ENCODE peak calls at places on chromosome 7, in four cellular contexts. B, U, E and A are unnamed samples.

GRCh38 chr7:815284-816216 is 16.7 kb upstream of the SUN1 start:
- DNase-seq in U (peak; percentile 93), B (no peak), E (peak; percentile 72), A (peak; percentile 88)

GRCh38 chr7:97733276-97734206 is 1.7 kb downstream of the TAC1 start:
- DNase-seq in E (peak; percentile 31), U (peak; percentile 76), B (no peak), A (peak; percentile 61)

GRCh38 chr7:157684157-157684595 is 347.4 kb downstream of the DNAJB6 start:
- DNase-seq in B (no peak), U (peak; percentile 93), E (no peak), A (peak; percentile 51)

GRCh38 chr7:131383417-131383816 is 55.7 kb downstream of the MKLN1 start:
- DNase-seq in B (no peak), U (no peak), E (peak; percentile 22), A (no peak)

GRCh38 chr7:105139381-105139780 is 125.4 kb downstream of the KMT2E start:
- DNase-seq in U (no peak), E (no peak), B (no peak), A (no peak)

GRCh38 chr7:5354460-5355279 is 69.0 kb downstream of the TNRC18 start:
- DNase-seq in U (no peak), B (no peak), E (peak; percentile 66), A (no peak)

GRCh38 chr7:94127026-94127425 is 122.9 kb upstream of the BET1 start:
- DNase-seq in B (no peak), U (no peak), E (no peak), A (no peak)

GRCh38 chr7:134552105-134552504 is 3.2 kb downstream of the AKR1B15 start:
- DNase-seq in E (peak; percentile 83), B (no peak), U (peak; percentile 49), A (no peak)

GRCh38 chr7:37354661-37355131 is 94.0 kb downstream of the ELMO1 start:
- DNase-seq in B (no peak), E (no peak), U (no peak), A (no peak)

GRCh38 chr7:139426258-139427028 is 57.0 kb downstream of the KLRG2 start:
- DNase-seq in E (no peak), B (no peak), U (no peak), A (no peak)

GRCh38 chr7:106418094-106418493 is 133.3 kb upstream of the NAMPT start:
- DNase-seq in U (no peak), B (no peak), E (no peak), A (no peak)

GRCh38 chr7:94190599-94191061 is 186.5 kb upstream of the BET1 start:
- DNase-seq in B (no peak), E (no peak), U (no peak), A (no peak)

GRCh38 chr7:54705436-54705835 is 53.6 kb downstream of the SEC61G start:
- DNase-seq in B (no peak), E (no peak), U (no peak), A (no peak)

GRCh38 chr7:91347288-91347687 is 83.1 kb downstream of the FZD1 start:
- DNase-seq in E (no peak), U (no peak), B (no peak), A (no peak)

GRCh38 chr7:130902755-130903357 is 168.8 kb upstream of the KLF14 start:
- DNase-seq in B (no peak), E (no peak), U (no peak), A (no peak)

GRCh38 chr7:114548576-114548975 is 134.0 kb downstream of the FOXP2 start:
- DNase-seq in B (no peak), E (no peak), U (no peak), A (no peak)

GRCh38 chr7:2927592-2927991 is 83.5 kb upstream of the GNA12 start:
- DNase-seq in B (no peak), U (no peak), E (no peak), A (no peak)

GRCh38 chr7:4631664-4632171 is 50.4 kb upstream of the FOXK1 start:
- DNase-seq in E (peak; percentile 85), U (peak; percentile 90), B (no peak), A (peak; percentile 67)

GRCh38 chr7:27172388-27172774 is 1.7 kb downstream of the HOXA10 start:
- DNase-seq in U (no peak), B (no peak), E (no peak), A (peak; percentile 13)

GRCh38 chr7:158371856-158372255 is 215.8 kb downstream of the PTPRN2 start:
- DNase-seq in B (no peak), U (no peak), E (no peak), A (no peak)

GRCh38 chr7:42272793-42273665 is 36.0 kb upstream of the GLI3 start:
- DNase-seq in E (no peak), B (no peak), U (peak; percentile 43), A (no peak)

GRCh38 chr7:151150388-151150787 is 17.1 kb downstream of the GBX1 start:
- DNase-seq in E (no peak), U (no peak), B (no peak), A (no peak)

GRCh38 chr7:21547511-21547910 is 4.7 kb downstream of the DNAH11 start:
- DNase-seq in B (no peak), U (no peak), E (no peak), A (no peak)

GRCh38 chr7:31078363-31078990 is 26.4 kb downstream of the ADCYAP1R1 start:
- DNase-seq in B (no peak), U (no peak), E (no peak), A (no peak)

GRCh38 chr7:133910761-133911160 is 216.4 kb upstream of the LRGUK start:
- DNase-seq in E (no peak), U (no peak), B (no peak), A (no peak)

DNA sequence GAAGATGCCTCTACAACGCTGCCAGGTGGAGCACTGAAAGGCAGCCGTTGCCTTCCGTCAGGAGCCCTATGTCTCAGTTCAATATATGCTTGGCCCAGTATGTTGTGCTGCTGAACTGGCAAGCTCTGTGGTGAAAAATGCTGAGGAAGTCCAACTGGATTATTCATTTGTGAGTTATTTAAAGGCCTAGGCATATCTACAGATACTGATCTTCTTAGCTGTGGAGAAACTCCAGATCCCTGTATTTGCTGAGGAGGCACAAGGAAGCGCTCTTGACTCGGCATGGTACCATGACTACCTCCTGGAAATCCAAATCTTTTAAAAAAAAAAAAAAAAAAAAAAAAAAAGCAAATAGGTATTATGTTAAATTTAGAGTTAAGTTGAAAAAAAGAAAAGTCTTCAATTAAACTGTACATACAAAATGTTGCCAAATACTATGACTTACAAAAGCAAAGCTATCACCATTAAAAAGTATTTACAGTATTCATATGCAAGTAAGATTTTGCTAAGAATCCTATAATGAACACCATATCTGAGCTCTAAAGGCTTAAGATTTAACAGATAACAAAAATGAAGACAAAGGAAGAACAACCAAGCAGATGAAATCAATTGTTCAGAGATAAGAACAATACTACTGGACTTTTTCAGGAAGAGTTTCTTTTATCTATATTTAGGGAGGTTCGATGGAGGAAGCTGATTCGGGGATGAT is 152.4 kb downstream of the GALNT11 start:
- DNase-seq in E (no peak), B (no peak), U (no peak), A (no peak)
- TF ChIP-seq CTCF in E (no peak), B (no peak), U (no peak), A (no peak)

GRCh38 chr7:75660566-75661215 is 78.0 kb downstream of the HIP1 start:
- DNase-seq in U (no peak), B (no peak), E (no peak), A (no peak)

GRCh38 chr7:75657866-75658265 is 80.9 kb downstream of the HIP1 start:
- DNase-seq in U (no peak), E (no peak), B (no peak), A (no peak)

GRCh38 chr7:75658802-75659201 is 79.9 kb downstream of the HIP1 start:
- DNase-seq in B (no peak), U (no peak), E (no peak), A (no peak)

GRCh38 chr7:75656740-75657139 is 82.0 kb downstream of the HIP1 start:
- DNase-seq in E (no peak), B (no peak), U (no peak), A (no peak)

GRCh38 chr7:75658369-75658768 is 80.4 kb downstream of the HIP1 start:
- DNase-seq in U (no peak), B (no peak), E (no peak), A (no peak)
- TF ChIP-seq CTCF in U (no peak), B (no peak), E (no peak), A (no peak)

GRCh38 chr7:107785170-107785569 is 17.9 kb downstream of the SLC26A3 start:
- DNase-seq in U (no peak), B (no peak), E (no peak), A (no peak)
- TF ChIP-seq CTCF in U (no peak), B (no peak), E (no peak), A (no peak)

GRCh38 chr7:76198202-76198601 is 3.5 kb upstream of the SRRM3 start:
- DNase-seq in E (no peak), B (no peak), U (no peak), A (peak; percentile 63)

GRCh38 chr7:76206633-76207032 is 4.9 kb downstream of the SRRM3 start:
- DNase-seq in B (no peak), E (no peak), U (no peak), A (no peak)

GRCh38 chr7:76202666-76203030 is 952 bp downstream of the SRRM3 start:
- DNase-seq in E (peak; percentile 62), U (peak; percentile 39), B (no peak), A (peak; percentile 72)

GRCh38 chr7:76204147-76204546 is 2.5 kb downstream of the SRRM3 start:
- DNase-seq in E (no peak), U (no peak), B (no peak), A (no peak)

GRCh38 chr7:76201732-76202665 is at the start of gene SRRM3:
- DNase-seq in U (peak; percentile 94), B (peak; percentile 66), E (no peak), A (peak; percentile 93)
- TF ChIP-seq CTCF in U (peak; percentile 71), B (peak; percentile 62), E (peak; percentile 80), A (peak; percentile 60)

GRCh38 chr7:18570441-18570840 is 74.9 kb downstream of the HDAC9 start:
- DNase-seq in E (no peak), U (no peak), B (no peak), A (no peak)
- TF ChIP-seq CTCF in E (no peak), U (no peak), B (no peak), A (no peak)

DNA sequence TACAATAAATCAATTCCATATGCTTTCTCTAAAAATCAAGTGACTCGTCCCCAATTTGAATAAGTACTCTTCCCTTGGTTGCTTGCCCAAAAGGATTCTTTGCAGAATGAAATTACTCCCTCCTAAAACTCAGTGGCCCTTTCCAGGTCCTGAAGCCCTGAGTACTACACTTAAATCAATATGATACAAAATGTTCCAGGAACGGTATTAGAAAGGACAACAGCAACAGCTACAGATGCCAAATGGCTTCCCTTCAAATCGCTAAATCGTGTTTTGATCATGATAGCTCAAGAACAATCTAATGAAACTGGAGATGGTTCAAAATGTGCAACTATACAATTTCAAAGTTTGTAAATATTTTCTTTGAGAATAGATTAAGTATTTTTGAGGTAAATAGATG is 59.4 kb downstream of the TPK1 start:
- DNase-seq in U (no peak), B (no peak), E (no peak), A (no peak)
- TF ChIP-seq CTCF in U (no peak), B (no peak), E (no peak), A (no peak)

GRCh38 chr7:35725280-35725680 is 30.3 kb upstream of the HERPUD2 start:
- DNase-seq in E (no peak), U (no peak), B (peak; percentile 65), A (no peak)
- TF ChIP-seq CTCF in E (peak; percentile 9), U (no peak), B (peak; percentile 37), A (no peak)